ENCODE peak calls at places on chromosomes 16 and 17, in eight cellular contexts. Y is PC-3, T is neural progenitor cell, V is neural crest cell, M is upper lobe of left lung, C is left ventricle myocardium inferior, N is endothelial cell, J is astrocyte of the cerebellum. U is an unnamed sample.

GRCh38 chr16:70582280-70582978 is 58.8 kb downstream of the SF3B3 start:
- DNase-seq in Y (no peak), T (peak), N (no peak), C (no peak), M (no peak), J (no peak), V (no peak), U (no peak)

GRCh38 chr17:5680766-5681165 is 96.5 kb upstream of the NLRP1 start:
- DNase-seq in C (no peak), V (no peak), M (no peak), J (no peak), N (no peak), T (no peak), Y (no peak), U (no peak)

GRCh38 chr17:73464447-73464846 is 152.6 kb upstream of the CDC42EP4 start:
- DNase-seq in J (no peak), T (no peak), C (no peak), Y (no peak), M (no peak), V (no peak), N (no peak), U (no peak)

GRCh38 chr17:59001158-59001814 is 105.4 kb downstream of the TRIM37 start:
- DNase-seq in T (no peak), M (no peak), V (no peak), Y (peak), C (no peak), N (peak), J (no peak), U (peak)

GRCh38 chr17:38601539-38602351 is 4.0 kb downstream of the SRCIN1 start:
- DNase-seq in T (peak), M (no peak), C (no peak), N (no peak), Y (no peak), J (no peak), V (no peak), U (no peak)

GRCh38 chr17:30956764-30957374 is 14.0 kb upstream of the RNF135 start:
- DNase-seq in Y (no peak), J (peak), C (no peak), T (peak), V (no peak), M (no peak), N (no peak), U (no peak)

GRCh38 chr16:85094812-85095211 is 17.5 kb downstream of the CIBAR2 start:
- DNase-seq in T (no peak), V (no peak), N (no peak), C (no peak), Y (no peak), M (no peak), J (no peak), U (no peak)

GRCh38 chr17:39928868-39929651 is 1.5 kb downstream of the LRRC3C start:
- DNase-seq in V (no peak), C (no peak), Y (peak), T (no peak), M (no peak), J (peak), N (no peak), U (no peak)

GRCh38 chr17:14859521-14859920 is 405.6 kb downstream of the PMP22 start:
- DNase-seq in M (no peak), N (no peak), Y (no peak), T (no peak), V (no peak), C (no peak), J (no peak), U (no peak)

GRCh38 chr17:31739300-31739699 is 119.7 kb downstream of the COPRS start:
- DNase-seq in J (no peak), M (no peak), V (no peak), T (no peak), Y (no peak), N (no peak), C (no peak), U (no peak)

GRCh38 chr17:64183815-64184397 is 54.0 kb upstream of the ERN1 start:
- DNase-seq in M (no peak), J (no peak), V (no peak), N (no peak), T (no peak), C (no peak), Y (peak), U (no peak)

GRCh38 chr16:86791287-86792074 is 213.1 kb downstream of the FOXL1 start:
- DNase-seq in Y (no peak), N (no peak), C (no peak), J (no peak), M (no peak), V (no peak), T (peak), U (no peak)

GRCh38 chr17:44356241-44356640 is 7.4 kb downstream of the FAM171A2 start:
- DNase-seq in C (no peak), V (no peak), M (peak), N (no peak), J (no peak), T (no peak), Y (no peak), U (no peak)

GRCh38 chr17:73215414-73215813 is 22.6 kb downstream of the COG1 start:
- DNase-seq in M (no peak), Y (peak), C (no peak), N (no peak), J (no peak), V (no peak), T (no peak), U (no peak)

GRCh38 chr16:66520406-66521194 is 29.3 kb downstream of the TK2 start:
- DNase-seq in C (peak), J (no peak), N (no peak), V (no peak), Y (no peak), T (no peak), M (no peak), U (no peak)

GRCh38 chr16:68444058-68444657 is 4.2 kb downstream of the SMPD3 start:
- DNase-seq in M (no peak), C (no peak), T (peak), V (peak), J (peak), Y (peak), N (peak), U (no peak)

GRCh38 chr17:32111141-32111771 is 31.0 kb upstream of the RHOT1 start:
- DNase-seq in T (peak), M (peak), C (peak), V (no peak), J (peak), N (peak), Y (peak), U (no peak)

GRCh38 chr17:41739661-41740352 is 5.4 kb upstream of the HAP1 start:
- DNase-seq in V (no peak), T (no peak), Y (peak), C (no peak), M (no peak), N (no peak), J (no peak), U (no peak)

GRCh38 chr16:27473101-27473900 is 71.3 kb downstream of the IL21R start:
- DNase-seq in N (no peak), J (no peak), M (no peak), Y (no peak), C (no peak), T (no peak), V (no peak), U (no peak)

GRCh38 chr17:47239663-47240374 is 13.8 kb upstream of the ITGB3 start:
- DNase-seq in Y (peak), C (peak), V (no peak), M (peak), J (no peak), N (no peak), T (no peak), U (no peak)

GRCh38 chr17:5118219-5118618 is 2.4 kb downstream of the USP6 start:
- DNase-seq in C (no peak), J (no peak), Y (no peak), N (no peak), M (no peak), T (no peak), V (no peak), U (no peak)

GRCh38 chr16:52069866-52070265 is 477.1 kb downstream of the TOX3 start:
- DNase-seq in J (no peak), T (peak), Y (peak), C (no peak), V (no peak), M (no peak), N (peak), U (no peak)

GRCh38 chr17:58187063-58187462 is 5.5 kb upstream of the EPX start:
- DNase-seq in J (no peak), N (no peak), V (no peak), M (no peak), Y (no peak), T (no peak), C (no peak), U (no peak)

GRCh38 chr17:18344021-18344420 is 19.3 kb downstream of the SHMT1 start:
- DNase-seq in T (no peak), N (no peak), Y (no peak), V (no peak), M (no peak), C (no peak), J (no peak), U (no peak)

GRCh38 chr17:61385091-61385868 is 14.4 kb upstream of the TBX2 start:
- DNase-seq in M (no peak), N (no peak), C (no peak), Y (no peak), J (no peak), V (no peak), T (no peak), U (no peak)

GRCh38 chr16:58661199-58661830 is 23.3 kb downstream of the SLC38A7 start:
- DNase-seq in V (peak), Y (peak), C (peak), T (peak), J (peak), M (no peak), N (peak), U (no peak)

GRCh38 chr17:79090503-79091372 is 16.1 kb downstream of the ENGASE start:
- DNase-seq in J (no peak), T (no peak), M (peak), Y (no peak), N (peak), V (no peak), C (no peak), U (no peak)

GRCh38 chr17:78650093-78650715 is 73.0 kb upstream of the DNAH17 start:
- DNase-seq in N (no peak), M (no peak), Y (no peak), T (no peak), C (no peak), V (no peak), J (no peak), U (no peak)

GRCh38 chr17:70407501-70407900 is 238.2 kb downstream of the KCNJ2 start:
- DNase-seq in J (no peak), Y (no peak), C (no peak), V (no peak), N (no peak), M (no peak), T (no peak), U (no peak)

GRCh38 chr17:78081551-78081950 is 47.0 kb downstream of the TMC6 start:
- DNase-seq in V (no peak), M (no peak), Y (no peak), N (no peak), C (no peak), J (no peak), T (no peak), U (no peak)

GRCh38 chr17:48642059-48642842 is 16.1 kb upstream of the HOXB9 start:
- DNase-seq in Y (no peak), N (no peak), C (no peak), T (peak), M (peak), V (no peak), J (no peak), U (no peak)

GRCh38 chr16:2004795-2005517 is 4.7 kb downstream of the ZNF598 start:
- DNase-seq in N (no peak), M (peak), Y (no peak), C (no peak), V (no peak), T (no peak), J (no peak), U (no peak)

DNA sequence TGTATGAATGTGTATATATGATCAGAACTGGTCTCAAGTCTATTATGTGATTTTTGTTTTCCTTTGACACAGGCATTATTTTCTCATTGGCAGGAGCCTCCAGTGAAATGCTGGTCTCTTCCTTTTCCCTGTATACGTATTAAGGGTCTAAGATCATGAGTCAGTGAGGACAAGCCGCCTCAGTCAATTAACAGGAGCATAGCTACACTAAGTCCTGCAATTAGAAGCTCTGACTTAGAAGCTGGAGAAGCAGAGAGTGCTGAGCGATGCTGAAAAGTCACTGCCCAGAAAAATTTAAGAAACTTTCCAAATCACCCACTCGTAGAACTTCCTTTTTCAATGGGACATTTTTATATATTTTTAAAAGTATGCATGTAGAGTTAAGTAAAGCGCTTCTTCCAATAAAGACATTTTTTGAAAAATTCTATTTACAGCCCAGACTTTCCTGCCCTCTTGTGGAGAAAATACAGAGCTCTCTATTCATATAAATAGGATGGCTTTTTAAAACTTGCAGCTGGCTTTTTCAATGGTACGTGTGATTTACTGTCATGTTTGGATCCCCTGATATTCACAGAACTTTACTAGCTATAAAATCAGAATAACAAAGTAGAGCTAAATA is 70.1 kb upstream of the PSMD7 start:
- DNase-seq in V (no peak), Y (peak), J (no peak), N (no peak), M (no peak), T (peak), C (no peak), U (no peak)
- TF ChIP-seq CTCF in V (peak), Y (peak), J (peak), N (no peak), M (no peak), T (peak), C (peak), U (no peak)

DNA sequence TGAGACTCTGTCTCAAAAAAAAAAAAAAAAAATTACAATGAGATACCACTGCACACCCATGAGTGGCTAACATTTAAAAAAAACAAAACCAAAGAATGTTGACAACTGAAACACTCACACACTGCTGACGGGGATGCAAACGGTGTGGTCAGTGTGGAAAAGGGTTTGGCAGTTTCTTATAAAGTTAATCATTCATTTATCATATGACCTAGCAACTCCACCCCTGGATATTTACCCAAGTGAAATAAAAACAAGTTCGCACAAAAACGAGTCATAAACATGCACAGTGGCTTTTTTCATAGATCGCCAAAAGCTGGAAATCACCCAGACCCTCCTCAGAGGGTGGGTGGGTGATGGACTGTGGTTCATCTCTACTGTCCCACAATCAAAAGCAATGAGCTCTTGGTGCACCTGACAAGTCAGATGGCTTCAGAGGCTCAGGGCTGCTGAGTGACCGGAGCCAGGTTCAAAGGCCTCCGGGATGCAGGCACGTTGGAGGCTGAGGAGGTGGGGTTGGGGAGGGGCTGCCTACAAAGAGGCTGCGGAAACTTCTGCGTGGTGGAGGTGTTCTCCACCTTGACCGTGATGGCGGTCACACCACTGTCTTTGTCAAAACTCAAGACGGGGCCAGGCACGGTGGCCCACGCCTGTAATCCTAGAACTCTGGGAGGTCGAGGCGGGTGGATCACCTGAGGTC is 14.1 kb downstream of the RAB40B start:
- DNase-seq in M (no peak), C (no peak), V (no peak), J (no peak), N (no peak), Y (peak), T (no peak), U (no peak)
- TF ChIP-seq CTCF in M (no peak), C (no peak), V (no peak), J (no peak), N (no peak), Y (no peak), T (no peak), U (no peak)

DNA sequence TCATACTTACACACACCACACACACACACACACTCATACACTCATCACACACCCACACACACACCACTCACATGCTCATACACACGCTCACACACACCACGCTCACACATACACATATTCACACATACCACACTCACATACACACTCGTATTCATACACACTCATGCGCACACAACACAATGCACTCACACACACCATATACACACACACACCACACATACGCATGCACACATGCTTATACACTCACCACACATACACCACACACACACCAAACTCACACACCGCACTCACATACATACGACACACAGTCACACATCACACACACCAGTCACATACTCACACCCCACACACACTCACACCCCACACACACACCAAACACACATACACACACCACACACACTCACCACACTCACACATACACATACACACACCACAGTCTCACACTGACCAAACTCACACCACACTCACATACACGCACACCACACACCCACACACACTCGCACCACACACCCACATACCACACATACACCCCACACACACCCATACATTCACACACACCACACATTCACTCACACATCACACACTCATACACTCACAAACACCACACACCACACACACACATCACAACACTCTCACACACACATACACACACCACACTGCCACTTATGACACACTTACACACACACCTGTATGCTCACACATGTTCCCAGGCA is 88.9 kb downstream of the IRX5 start:
- DNase-seq in Y (no peak), N (no peak), M (no peak), T (no peak), V (no peak), J (no peak), C (no peak), U (no peak)
- TF ChIP-seq CTCF in Y (no peak), N (no peak), M (no peak), T (no peak), V (no peak), J (no peak), C (no peak), U (no peak)

DNA sequence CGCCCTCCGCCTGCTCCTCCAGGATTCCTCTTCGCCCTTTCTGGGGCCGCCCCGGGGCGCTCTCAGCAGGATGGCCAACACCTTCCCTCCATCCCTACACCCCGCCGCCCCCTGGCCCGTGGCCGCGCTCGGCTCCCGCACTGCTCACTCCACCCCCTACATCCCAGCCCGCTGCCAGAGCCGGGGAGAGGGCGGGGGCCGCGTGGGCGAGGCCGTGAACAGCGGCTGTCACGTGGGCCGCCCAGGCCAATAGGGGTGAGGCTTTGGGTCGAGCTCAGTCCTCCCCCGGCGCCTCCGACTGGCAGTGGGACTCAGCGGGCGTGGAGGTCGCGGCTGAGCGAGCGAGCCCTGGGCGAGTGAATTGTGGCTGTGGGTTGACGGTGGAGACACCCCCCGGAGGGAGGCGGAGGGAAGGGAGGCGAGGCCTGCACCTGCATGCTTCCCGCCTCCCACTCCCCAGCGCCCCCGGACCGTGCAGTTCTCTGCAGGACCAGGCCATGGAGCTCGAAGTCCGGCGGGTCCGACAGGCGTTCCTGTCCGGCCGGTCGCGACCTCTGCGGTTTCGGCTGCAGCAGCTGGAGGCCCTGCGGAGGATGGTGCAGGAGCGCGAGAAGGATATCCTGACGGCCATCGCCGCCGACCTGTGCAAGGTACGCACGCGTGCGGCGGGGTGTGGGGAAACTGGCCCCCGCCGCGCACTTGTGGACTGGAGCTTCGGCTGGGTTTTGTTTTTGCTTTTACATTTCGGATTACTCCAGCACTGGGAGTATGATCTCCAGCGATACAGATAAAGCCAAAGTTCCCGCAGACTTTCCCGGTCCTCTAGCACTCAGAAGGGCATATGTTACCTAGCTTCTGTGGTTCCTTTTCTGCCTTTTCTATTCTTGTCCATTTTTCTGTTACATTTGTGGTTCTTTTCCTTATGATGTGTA is at the start of gene ALDH3A2:
- DNase-seq in C (peak), M (peak), N (peak), T (peak), Y (peak), J (peak), V (peak), U (peak)
- TF ChIP-seq CTCF in C (peak), M (peak), N (no peak), T (peak), Y (peak), J (no peak), V (no peak), U (no peak)

DNA sequence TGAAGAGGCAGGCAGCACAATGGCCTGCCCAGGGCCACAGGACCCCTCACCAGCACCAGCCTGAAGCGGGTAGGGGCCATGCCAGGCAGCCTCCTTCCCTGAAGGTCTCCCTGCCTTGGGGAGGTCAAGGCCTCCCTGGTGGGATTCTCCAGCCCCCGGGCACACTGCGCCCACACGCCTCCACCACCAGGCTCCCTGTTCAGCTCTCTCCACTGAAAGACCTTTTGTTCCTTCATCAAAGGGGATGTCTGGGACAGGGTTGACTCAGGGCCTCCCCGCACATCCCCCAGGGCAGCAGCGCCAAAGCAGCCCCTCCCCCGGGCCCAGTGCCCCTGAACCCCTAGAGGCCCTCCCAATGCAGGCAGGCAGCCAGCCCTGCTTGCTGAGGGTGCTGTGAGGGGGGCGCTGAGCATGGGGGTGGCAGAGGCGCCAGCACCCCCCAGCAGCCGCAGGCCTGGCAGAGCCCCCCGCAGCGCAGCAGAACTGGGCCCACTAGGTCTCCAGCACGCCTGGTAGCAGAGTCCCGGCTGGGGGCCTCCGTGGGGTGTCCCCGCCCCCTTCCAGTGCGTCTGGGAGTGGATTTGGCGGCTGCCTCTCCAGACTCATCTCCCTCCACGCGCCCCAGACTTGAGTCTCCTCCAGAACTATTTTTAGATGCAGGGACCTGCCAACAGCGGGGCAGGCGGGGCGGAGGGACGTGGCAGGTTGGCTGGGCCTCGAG is 13.1 kb downstream of the BCAR1 start:
- DNase-seq in V (peak), J (peak), Y (no peak), N (no peak), C (peak), M (peak), T (peak), U (no peak)
- TF ChIP-seq CTCF in V (no peak), J (no peak), Y (no peak), N (no peak), C (no peak), M (no peak), T (no peak), U (no peak)